ENCODE peak calls at places on chromosome 5, in five cellular contexts. R, N, X, O and W are unnamed samples. For H3K4me1 and H3K36me3, the result is how much of the 10 kb centered on the place peaks cover.

GRCh38 chr5:73031839-73032238 is 76.0 kb downstream of the FCHO2 start:
- DNase-seq in R (no peak), N (peak), X (no peak), O (no peak), W (no peak)

GRCh38 chr5:39473156-39473779 is 48.5 kb upstream of the DAB2 start:
- DNase-seq in R (no peak), N (no peak), X (no peak), O (no peak), W (no peak)

GRCh38 chr5:97906135-97906534 is 723.1 kb upstream of the RIOK2 start:
- DNase-seq in R (no peak), N (no peak), X (peak), O (no peak), W (no peak)

GRCh38 chr5:177434942-177435738 is 8.7 kb downstream of the GRK6 start:
- DNase-seq in R (no peak), N (no peak), X (no peak), O (no peak), W (no peak)

GRCh38 chr5:145375521-145375920 is 459.6 kb downstream of the PRELID2 start:
- DNase-seq in R (no peak), N (no peak), X (no peak), O (no peak), W (no peak)

GRCh38 chr5:157864067-157864466 is 5.1 kb upstream of the CLINT1 start:
- DNase-seq in R (no peak), N (no peak), X (peak), O (no peak), W (no peak)

GRCh38 chr5:20959347-20959746 is 971.3 kb upstream of the CDH18 start:
- DNase-seq in R (no peak), N (no peak), X (no peak), O (no peak), W (no peak)

GRCh38 chr5:116037236-116037822 is 5.1 kb downstream of the ARL14EPL start:
- DNase-seq in R (no peak), N (no peak), X (no peak), O (no peak), W (no peak)

GRCh38 chr5:65483474-65484346 is 2.0 kb upstream of the ADAMTS6 start:
- DNase-seq in R (no peak), N (no peak), X (peak), O (no peak), W (no peak)

GRCh38 chr5:86909461-86909881 is 291.7 kb downstream of the COX7C start:
- DNase-seq in R (no peak), N (no peak), X (no peak), O (no peak), W (no peak)

GRCh38 chr5:150319484-150319790 is 16.7 kb upstream of the ARSI start:
- DNase-seq in R (no peak), N (no peak), X (no peak), O (no peak), W (no peak)

GRCh38 chr5:73387630-73388370 is 60.8 kb downstream of the FOXD1 start:
- DNase-seq in R (no peak), N (no peak), X (no peak), O (no peak), W (no peak)

GRCh38 chr5:107958861-107959260 is 288.1 kb upstream of the EFNA5 start:
- DNase-seq in R (no peak), N (no peak), X (no peak), O (no peak), W (no peak)

GRCh38 chr5:175803736-175804480 is 67.5 kb upstream of the CPLX2 start:
- DNase-seq in R (no peak), N (no peak), X (no peak), O (no peak), W (no peak)

GRCh38 chr5:107861565-107861964 is 190.8 kb upstream of the EFNA5 start:
- DNase-seq in R (no peak), N (no peak), X (no peak), O (no peak), W (no peak)

GRCh38 chr5:39543335-39543734 is 118.6 kb upstream of the DAB2 start:
- DNase-seq in R (no peak), N (no peak), X (no peak), O (no peak), W (no peak)

GRCh38 chr5:135359374-135360165 is 39.5 kb downstream of the MACROH2A1 start:
- DNase-seq in R (no peak), N (no peak), X (no peak), O (no peak), W (no peak)

GRCh38 chr5:172188893-172189692 is 1.1 kb upstream of the STK10 start:
- DNase-seq in R (peak), N (no peak), X (peak), O (peak), W (no peak)

GRCh38 chr5:76790632-76791290 is 28.1 kb upstream of the F2RL1 start:
- DNase-seq in R (no peak), N (no peak), X (no peak), O (no peak), W (peak)

GRCh38 chr5:126274396-126274795 is 148.8 kb upstream of the GRAMD2B start:
- DNase-seq in R (no peak), N (no peak), X (no peak), O (no peak), W (no peak)

GRCh38 chr5:54295658-54296276 is 14.6 kb downstream of the ARL15 start:
- DNase-seq in R (no peak), N (no peak), X (peak), O (no peak), W (no peak)

GRCh38 chr5:77305921-77306320 is 95.4 kb downstream of the PDE8B start:
- DNase-seq in R (no peak), N (no peak), X (no peak), O (no peak), W (no peak)

GRCh38 chr5:27377626-27378025 is 339.2 kb upstream of the CDH9 start:
- DNase-seq in R (no peak), N (no peak), X (peak), O (no peak), W (no peak)

GRCh38 chr5:63860379-63860778 is 101.9 kb downstream of the HTR1A start:
- DNase-seq in R (no peak), N (no peak), X (peak), O (no peak), W (no peak)

GRCh38 chr5:139966856-139967255 is 76.2 kb downstream of the NRG2 start:
- DNase-seq in R (no peak), N (no peak), X (no peak), O (no peak), W (no peak)

GRCh38 chr5:5436206-5436765 is 13.8 kb downstream of the ICE1 start:
- DNase-seq in R (no peak), N (no peak), X (no peak), O (no peak), W (no peak)

GRCh38 chr5:132479812-132480441 is 10.6 kb downstream of the IRF1 start:
- DNase-seq in R (no peak), N (peak), X (no peak), O (no peak), W (no peak)

DNA sequence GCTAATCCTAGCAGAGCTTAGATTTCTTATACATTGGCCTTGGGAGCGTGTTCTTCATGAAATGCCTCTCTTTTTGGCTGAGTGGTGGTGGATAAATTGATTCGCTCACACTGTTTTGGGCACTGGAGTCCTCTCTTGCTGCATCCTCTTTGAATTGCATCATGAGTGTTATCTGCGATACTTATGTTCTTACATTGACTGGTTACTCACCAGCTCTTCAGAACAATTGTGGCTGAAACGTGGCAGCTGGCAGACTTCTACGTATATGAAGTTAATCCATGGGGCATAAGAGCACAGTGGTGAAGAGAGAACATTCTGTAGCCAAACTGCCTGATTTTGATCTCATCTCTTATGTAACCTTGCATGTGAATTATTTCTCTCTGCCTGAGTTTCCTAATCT is 295.0 kb downstream of the ARHGAP26 start:
- DNase-seq in R (no peak), N (no peak), X (no peak), O (no peak), W (no peak)
- H3K4me3 ChIP-seq in R (no peak), N (no peak), X (no peak), O (no peak), W (no peak)

GRCh38 chr5:69528015-69528414 is 32.0 kb upstream of the GTF2H2C start:
- DNase-seq in R (no peak), N (no peak), X (peak), O (no peak), W (no peak)
- H3K4me1 ChIP-seq in R (under half), N (under half), X (under half), O (under half), W (under half)

GRCh38 chr5:652773-653350 is 40.3 kb downstream of the TPPP start:
- DNase-seq in R (peak), N (no peak), X (no peak), O (no peak), W (no peak)

GRCh38 chr5:654071-654778 is 38.9 kb downstream of the TPPP start:
- DNase-seq in R (no peak), N (no peak), X (no peak), O (no peak), W (no peak)

GRCh38 chr5:658103-658502 is 35.0 kb downstream of the TPPP start:
- DNase-seq in R (no peak), N (no peak), X (no peak), O (no peak), W (no peak)

GRCh38 chr5:657570-657969 is 35.6 kb downstream of the TPPP start:
- DNase-seq in R (no peak), N (no peak), X (no peak), O (no peak), W (no peak)

DNA sequence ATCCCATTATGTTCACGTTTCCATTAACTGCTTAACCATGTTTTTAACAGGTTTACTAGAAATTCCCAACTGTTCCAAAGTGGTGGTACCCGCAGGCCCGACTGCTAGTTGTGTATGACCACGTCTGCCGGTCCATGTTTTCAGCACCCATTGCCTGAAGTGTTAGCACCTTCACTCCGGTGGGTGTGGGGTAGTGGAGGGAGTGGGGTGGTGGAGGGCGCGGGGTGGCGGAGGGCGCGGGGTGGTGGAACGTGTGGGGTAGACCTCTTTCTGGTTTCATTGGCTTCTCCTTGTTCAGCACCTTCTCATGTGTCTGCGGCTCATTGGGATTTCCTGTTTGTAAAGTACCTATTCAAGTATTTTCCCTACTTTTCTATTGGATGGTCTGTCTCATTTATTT is 37.7 kb downstream of the TPPP start:
- DNase-seq in R (no peak), N (no peak), X (no peak), O (no peak), W (no peak)
- H3K36me3 ChIP-seq in R (under half), N (under half), X (under half), O (half or more), W (under half)

GRCh38 chr5:14870347-14871083 is 1.1 kb downstream of the ANKH start:
- DNase-seq in R (no peak), N (no peak), X (peak), O (no peak), W (no peak)

GRCh38 chr5:14871573-14872069 is at the start of gene ANKH:
- DNase-seq in R (peak), N (peak), X (peak), O (peak), W (peak)

GRCh38 chr5:14868771-14869170 is 2.8 kb downstream of the ANKH start:
- DNase-seq in R (no peak), N (no peak), X (no peak), O (no peak), W (no peak)

GRCh38 chr5:14871084-14871572 is 450 bp downstream of the ANKH start:
- DNase-seq in R (peak), N (peak), X (peak), O (no peak), W (no peak)

DNA sequence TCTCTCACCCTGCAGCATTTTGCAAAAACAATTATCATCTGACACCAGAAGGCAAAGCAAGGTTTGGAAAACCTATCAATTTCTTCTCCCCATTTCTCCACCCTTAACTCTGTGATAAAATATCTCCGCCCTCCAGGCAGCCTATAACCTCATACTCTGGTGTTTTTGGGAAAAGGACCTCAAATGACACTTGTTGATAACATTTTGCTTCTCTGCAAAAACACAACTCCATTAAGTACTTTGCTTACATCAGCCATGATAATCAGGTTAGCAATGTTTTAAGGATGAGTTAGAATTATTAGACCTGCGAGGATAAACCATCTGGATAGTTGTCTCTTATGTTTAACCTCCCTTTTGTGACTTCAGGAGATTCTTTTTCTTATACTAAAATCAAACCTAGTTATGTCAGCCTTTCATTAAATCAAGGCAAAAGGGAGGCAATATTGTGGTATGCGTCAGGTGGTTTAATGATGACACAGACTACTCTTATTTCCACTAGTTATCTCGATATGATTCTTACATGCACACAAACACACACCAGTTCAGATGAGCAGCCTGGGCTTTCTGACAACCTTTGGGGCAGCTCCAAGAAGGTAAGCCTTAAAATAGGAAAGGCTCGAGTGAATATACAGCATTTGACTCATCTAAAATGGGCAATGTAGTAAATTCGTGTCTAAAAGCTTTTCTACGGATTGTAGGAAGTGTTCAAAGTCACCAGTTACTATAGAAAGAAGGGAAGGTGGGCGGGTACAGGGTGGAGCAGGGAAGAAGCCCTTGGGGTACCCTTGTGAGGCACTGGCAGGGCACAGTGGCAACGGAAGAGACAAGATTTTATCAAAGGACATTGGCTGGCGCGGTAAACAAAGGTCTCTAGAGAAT is 2.1 kb downstream of the ANKH start:
- DNase-seq in R (no peak), N (no peak), X (no peak), O (no peak), W (no peak)
- H3K4me3 ChIP-seq in R (no peak), N (peak), X (peak), O (no peak), W (peak)